ENCODE peak calls at places on chromosomes 16 and 17, in ten cellular contexts. H is WTC11, U is uterus, R is NCI-H226, E is GM12865, J is fibroblast of the conjunctiva, S is astrocyte of the spinal cord, M is sigmoid colon, O is AG08395, A is BJ. K is an unnamed sample.

GRCh38 chr17:77266891-77267341 is 126.1 kb downstream of the SEC14L1 start:
- DNase-seq in H (peak), U (no peak), R (no peak), E (no peak), J (no peak), S (no peak), M (no peak), O (no peak), A (no peak), K (no peak)

GRCh38 chr17:81405382-81406005 is 10.2 kb downstream of the BAHCC1 start:
- DNase-seq in H (no peak), U (peak), R (peak), E (no peak), J (no peak), S (no peak), M (peak), O (no peak), A (no peak), K (no peak)

GRCh38 chr16:685967-686366 is 1.8 kb upstream of the JMJD8 start:
- DNase-seq in H (peak), U (no peak), R (no peak), E (no peak), J (no peak), S (peak), M (no peak), O (peak), A (no peak), K (no peak)

GRCh38 chr17:39965017-39965699 is 2.4 kb downstream of the GSDMA start:
- DNase-seq in H (no peak), U (no peak), R (no peak), E (no peak), J (no peak), S (no peak), M (no peak), O (no peak), A (no peak), K (no peak)

GRCh38 chr16:5377280-5377898 is 279.8 kb upstream of the EEF2KMT start:
- DNase-seq in H (no peak), U (no peak), R (no peak), E (peak), J (no peak), S (no peak), M (no peak), O (no peak), A (no peak), K (no peak)

GRCh38 chr17:79646721-79647455 is 36.0 kb upstream of the RBFOX3 start:
- DNase-seq in H (no peak), U (peak), R (no peak), E (no peak), J (no peak), S (no peak), M (peak), O (no peak), A (no peak), K (no peak)

GRCh38 chr17:41455236-41455635 is 11.9 kb downstream of the KRT32 start:
- DNase-seq in H (no peak), U (no peak), R (no peak), E (no peak), J (no peak), S (no peak), M (no peak), O (peak), A (no peak), K (no peak)

GRCh38 chr17:81032641-81033422 is 2.1 kb upstream of the BAIAP2 start:
- DNase-seq in H (no peak), U (no peak), R (no peak), E (no peak), J (no peak), S (no peak), M (no peak), O (no peak), A (no peak), K (no peak)

GRCh38 chr17:2899911-2900310 is 103.7 kb downstream of the RAP1GAP2 start:
- DNase-seq in H (no peak), U (no peak), R (no peak), E (no peak), J (no peak), S (no peak), M (no peak), O (no peak), A (no peak), K (no peak)

GRCh38 chr17:83196088-83196765 is 116.8 kb downstream of the METRNL start:
- DNase-seq in H (no peak), U (no peak), R (no peak), E (no peak), J (peak), S (peak), M (peak), O (peak), A (peak), K (no peak)

GRCh38 chr17:77442976-77443742 is 302.4 kb downstream of the SEC14L1 start:
- DNase-seq in H (no peak), U (no peak), R (no peak), E (no peak), J (no peak), S (no peak), M (no peak), O (no peak), A (no peak), K (no peak)

GRCh38 chr16:30041841-30042240 is 10.8 kb upstream of the TLCD3B start:
- DNase-seq in H (no peak), U (no peak), R (no peak), E (no peak), J (no peak), S (peak), M (no peak), O (peak), A (no peak), K (no peak)

GRCh38 chr16:86508947-86509758 is 1.2 kb upstream of the FOXF1 start:
- DNase-seq in H (no peak), U (peak), R (peak), E (peak), J (peak), S (peak), M (peak), O (peak), A (no peak), K (no peak)

GRCh38 chr17:43517615-43518386 is 28.3 kb downstream of the ETV4 start:
- DNase-seq in H (no peak), U (no peak), R (peak), E (peak), J (peak), S (peak), M (no peak), O (peak), A (no peak), K (no peak)

GRCh38 chr17:8068736-8069586 is 18.6 kb downstream of the ALOX12B start:
- DNase-seq in H (no peak), U (peak), R (no peak), E (no peak), J (no peak), S (no peak), M (peak), O (no peak), A (no peak), K (no peak)

GRCh38 chr16:57271867-57272495 is 12.5 kb downstream of the PLLP start:
- DNase-seq in H (no peak), U (no peak), R (no peak), E (no peak), J (no peak), S (no peak), M (peak), O (no peak), A (no peak), K (no peak)